ENCODE peak calls at places on chromosome X, in eight cellular contexts. V is renal cortical epithelial cell; G is right cardiac atrium; K is activated CD4-positive, alpha-beta T cell treated with anti-CD3 and anti-CD28 coated beads, Interleukin-2, amount 10 ng/mL, durations not matched to agents 7 days and 5 days; Z is T-helper 2 cell; X is HT-29; A is fibroblast of the aortic adventitia; Q is AG10803. F is an unnamed sample.

GRCh38 chrX:68894513-68895338 is 65.9 kb downstream of the EFNB1 start:
- DNase-seq in V (no peak), G (peak; percentile 64), K (peak; percentile 8), Z (no peak), X (peak; percentile 85), A (peak; percentile 48), Q (peak; percentile 30), F (no peak)

GRCh38 chrX:122914256-122914655 is 269.8 kb upstream of the GRIA3 start:
- DNase-seq in V (no peak), G (no peak), K (no peak), Z (no peak), X (no peak), A (no peak), Q (no peak), F (no peak)

GRCh38 chrX:41412261-41413167 is 34.6 kb upstream of the NYX start:
- DNase-seq in V (peak; percentile 2), G (peak; percentile 33), K (no peak), Z (no peak), X (peak; percentile 80), A (no peak), Q (no peak), F (no peak)

GRCh38 chrX:47447607-47448006 is 35.4 kb downstream of the ZNF41 start:
- DNase-seq in V (no peak), G (no peak), K (no peak), Z (no peak), X (no peak), A (no peak), Q (no peak), F (no peak)

GRCh38 chrX:19514791-19515614 is at the start of gene MAP3K15:
- DNase-seq in V (no peak), G (peak; percentile 30), K (peak; percentile 12), Z (no peak), X (peak; percentile 35), A (no peak), Q (peak; percentile 1), F (peak; percentile 28)

GRCh38 chrX:42085836-42086235 is 162.5 kb upstream of the CASK start:
- DNase-seq in V (peak; percentile 89), G (no peak), K (no peak), Z (no peak), X (peak; percentile 51), A (no peak), Q (no peak), F (no peak)

GRCh38 chrX:68196939-68197791 is 236.1 kb downstream of the OPHN1 start:
- DNase-seq in V (peak; percentile 51), G (no peak), K (peak; percentile 31), Z (no peak), X (peak; percentile 82), A (peak; percentile 64), Q (peak; percentile 38), F (peak; percentile 72)

GRCh38 chrX:118726887-118727685 is at the start of gene IL13RA1:
- DNase-seq in V (peak; percentile 60), G (peak; percentile 81), K (no peak), Z (no peak), X (peak; percentile 92), A (peak; percentile 65), Q (peak; percentile 76), F (peak; percentile 81)

GRCh38 chrX:13223868-13224555 is 95.8 kb downstream of the ATXN3L start:
- DNase-seq in V (peak; percentile 96), G (peak; percentile 15), K (no peak), Z (no peak), X (peak; percentile 67), A (peak; percentile 89), Q (peak; percentile 87), F (peak; percentile 77)

GRCh38 chrX:38859602-38860001 is 58.3 kb downstream of the MID1IP1 start:
- DNase-seq in V (peak; percentile 57), G (no peak), K (no peak), Z (no peak), X (no peak), A (peak; percentile 42), Q (peak; percentile 9), F (no peak)

GRCh38 chrX:37921758-37922157 is 74.4 kb upstream of the DYNLT3 start:
- DNase-seq in V (peak; percentile 12), G (no peak), K (no peak), Z (no peak), X (no peak), A (peak; percentile 31), Q (peak; percentile 29), F (peak; percentile 81)

F was measured in SK-MEL-5.